ENCODE peak calls at places on chromosomes 5 and 9, in eight cellular contexts. One of them, this sample, is unnamed.

GRCh38 chr5:10886497-10886896 is 125.5 kb upstream of the DAP start:
- DNase-seq in astrocyte: no peak
- DNase-seq in H9: no peak
- DNase-seq in GM12878: no peak
- DNase-seq in A549: no peak
- DNase-seq in tibial nerve: no peak
- DNase-seq in brain microvascular endothelial cell: no peak
- DNase-seq in PC-3: no peak
- DNase-seq in this sample: no peak

GRCh38 chr9:123326030-123326586 is 29.9 kb upstream of the CRB2 start:
- DNase-seq in astrocyte: no peak
- DNase-seq in H9: no peak
- DNase-seq in GM12878: no peak
- DNase-seq in A549: no peak
- DNase-seq in tibial nerve: no peak
- DNase-seq in brain microvascular endothelial cell: no peak
- DNase-seq in PC-3: no peak
- DNase-seq in this sample: no peak

GRCh38 chr9:77384406-77384805 is 207.1 kb downstream of the VPS13A start:
- DNase-seq in astrocyte: peak
- DNase-seq in H9: no peak
- DNase-seq in GM12878: no peak
- DNase-seq in A549: no peak
- DNase-seq in tibial nerve: no peak
- DNase-seq in brain microvascular endothelial cell: no peak
- DNase-seq in PC-3: peak
- DNase-seq in this sample: no peak

GRCh38 chr5:171842006-171842776 is 56.6 kb downstream of the SMIM23 start:
- DNase-seq in astrocyte: no peak
- DNase-seq in H9: no peak
- DNase-seq in GM12878: no peak
- DNase-seq in A549: no peak
- DNase-seq in tibial nerve: no peak
- DNase-seq in brain microvascular endothelial cell: no peak
- DNase-seq in PC-3: no peak
- DNase-seq in this sample: no peak

GRCh38 chr5:178186417-178186816 is 754 bp downstream of the GMCL2 start:
- DNase-seq in astrocyte: peak
- DNase-seq in H9: no peak
- DNase-seq in GM12878: no peak
- DNase-seq in A549: no peak
- DNase-seq in tibial nerve: no peak
- DNase-seq in brain microvascular endothelial cell: no peak
- DNase-seq in PC-3: peak
- DNase-seq in this sample: no peak

GRCh38 chr9:111897831-111898144 is 1.2 kb downstream of the UGCG start:
- DNase-seq in astrocyte: no peak
- DNase-seq in H9: no peak
- DNase-seq in GM12878: peak
- DNase-seq in A549: no peak
- DNase-seq in tibial nerve: no peak
- DNase-seq in brain microvascular endothelial cell: no peak
- DNase-seq in PC-3: peak
- DNase-seq in this sample: no peak

GRCh38 chr5:154447074-154447725 is 1.4 kb downstream of the SAP30L start:
- DNase-seq in astrocyte: no peak
- DNase-seq in H9: no peak
- DNase-seq in GM12878: no peak
- DNase-seq in A549: peak
- DNase-seq in tibial nerve: no peak
- DNase-seq in brain microvascular endothelial cell: no peak
- DNase-seq in PC-3: no peak
- DNase-seq in this sample: no peak

GRCh38 chr5:41843456-41844112 is 26.6 kb downstream of the OXCT1 start:
- DNase-seq in astrocyte: peak
- DNase-seq in H9: no peak
- DNase-seq in GM12878: no peak
- DNase-seq in A549: peak
- DNase-seq in tibial nerve: no peak
- DNase-seq in brain microvascular endothelial cell: peak
- DNase-seq in PC-3: peak
- DNase-seq in this sample: no peak

GRCh38 chr5:36870399-36871040 is 6.0 kb upstream of the NIPBL start:
- DNase-seq in astrocyte: peak
- DNase-seq in H9: no peak
- DNase-seq in GM12878: no peak
- DNase-seq in A549: peak
- DNase-seq in tibial nerve: no peak
- DNase-seq in brain microvascular endothelial cell: no peak
- DNase-seq in PC-3: peak
- DNase-seq in this sample: no peak

GRCh38 chr5:37501152-37501551 is 122.0 kb downstream of the WDR70 start:
- DNase-seq in astrocyte: peak
- DNase-seq in H9: no peak
- DNase-seq in GM12878: no peak
- DNase-seq in A549: no peak
- DNase-seq in tibial nerve: no peak
- DNase-seq in brain microvascular endothelial cell: no peak
- DNase-seq in PC-3: peak
- DNase-seq in this sample: no peak

GRCh38 chr5:174323878-174324281 is 278.4 kb downstream of the NSG2 start:
- DNase-seq in astrocyte: peak
- DNase-seq in H9: peak
- DNase-seq in GM12878: no peak
- DNase-seq in A549: peak
- DNase-seq in tibial nerve: no peak
- DNase-seq in brain microvascular endothelial cell: peak
- DNase-seq in PC-3: peak
- DNase-seq in this sample: no peak

GRCh38 chr9:133199648-133200321 is 9.3 kb downstream of the OBP2B start:
- DNase-seq in astrocyte: no peak
- DNase-seq in H9: peak
- DNase-seq in GM12878: no peak
- DNase-seq in A549: no peak
- DNase-seq in tibial nerve: no peak
- DNase-seq in brain microvascular endothelial cell: no peak
- DNase-seq in PC-3: no peak
- DNase-seq in this sample: peak

GRCh38 chr5:76944638-76945037 is 8.2 kb upstream of the CRHBP start:
- DNase-seq in astrocyte: peak
- DNase-seq in H9: no peak
- DNase-seq in GM12878: no peak
- DNase-seq in A549: no peak
- DNase-seq in tibial nerve: no peak
- DNase-seq in brain microvascular endothelial cell: no peak
- DNase-seq in PC-3: no peak
- DNase-seq in this sample: no peak

GRCh38 chr5:142296914-142297417 is 27.9 kb downstream of the SPRY4 start:
- DNase-seq in astrocyte: peak
- DNase-seq in H9: no peak
- DNase-seq in GM12878: no peak
- DNase-seq in A549: no peak
- DNase-seq in tibial nerve: no peak
- DNase-seq in brain microvascular endothelial cell: peak
- DNase-seq in PC-3: peak
- DNase-seq in this sample: peak

GRCh38 chr5:73892806-73893205 is 266.8 kb downstream of the ARHGEF28 start:
- DNase-seq in astrocyte: peak
- DNase-seq in H9: no peak
- DNase-seq in GM12878: no peak
- DNase-seq in A549: no peak
- DNase-seq in tibial nerve: no peak
- DNase-seq in brain microvascular endothelial cell: peak
- DNase-seq in PC-3: peak
- DNase-seq in this sample: no peak

GRCh38 chr9:94772654-94773303 is 46.3 kb downstream of the AOPEP start:
- DNase-seq in astrocyte: peak
- DNase-seq in H9: no peak
- DNase-seq in GM12878: no peak
- DNase-seq in A549: no peak
- DNase-seq in tibial nerve: no peak
- DNase-seq in brain microvascular endothelial cell: peak
- DNase-seq in PC-3: no peak
- DNase-seq in this sample: no peak

GRCh38 chr5:171175746-171176145 is 133.3 kb upstream of the TLX3 start:
- DNase-seq in astrocyte: peak
- DNase-seq in H9: no peak
- DNase-seq in GM12878: no peak
- DNase-seq in A549: no peak
- DNase-seq in tibial nerve: no peak
- DNase-seq in brain microvascular endothelial cell: no peak
- DNase-seq in PC-3: no peak
- DNase-seq in this sample: no peak

GRCh38 chr5:94911285-94911684 is 292.8 kb downstream of the SLF1 start:
- DNase-seq in astrocyte: no peak
- DNase-seq in H9: no peak
- DNase-seq in GM12878: no peak
- DNase-seq in A549: no peak
- DNase-seq in tibial nerve: no peak
- DNase-seq in brain microvascular endothelial cell: no peak
- DNase-seq in PC-3: no peak
- DNase-seq in this sample: no peak

GRCh38 chr9:75053869-75054268 is 25.8 kb upstream of the CARNMT1 start:
- DNase-seq in astrocyte: no peak
- DNase-seq in H9: no peak
- DNase-seq in GM12878: peak
- DNase-seq in A549: no peak
- DNase-seq in tibial nerve: no peak
- DNase-seq in brain microvascular endothelial cell: no peak
- DNase-seq in PC-3: no peak
- DNase-seq in this sample: no peak

GRCh38 chr5:150350524-150351344 is 6.8 kb upstream of the TCOF1 start:
- DNase-seq in astrocyte: peak
- DNase-seq in H9: peak
- DNase-seq in GM12878: peak
- DNase-seq in A549: peak
- DNase-seq in tibial nerve: peak
- DNase-seq in brain microvascular endothelial cell: peak
- DNase-seq in PC-3: peak
- DNase-seq in this sample: peak

DNA sequence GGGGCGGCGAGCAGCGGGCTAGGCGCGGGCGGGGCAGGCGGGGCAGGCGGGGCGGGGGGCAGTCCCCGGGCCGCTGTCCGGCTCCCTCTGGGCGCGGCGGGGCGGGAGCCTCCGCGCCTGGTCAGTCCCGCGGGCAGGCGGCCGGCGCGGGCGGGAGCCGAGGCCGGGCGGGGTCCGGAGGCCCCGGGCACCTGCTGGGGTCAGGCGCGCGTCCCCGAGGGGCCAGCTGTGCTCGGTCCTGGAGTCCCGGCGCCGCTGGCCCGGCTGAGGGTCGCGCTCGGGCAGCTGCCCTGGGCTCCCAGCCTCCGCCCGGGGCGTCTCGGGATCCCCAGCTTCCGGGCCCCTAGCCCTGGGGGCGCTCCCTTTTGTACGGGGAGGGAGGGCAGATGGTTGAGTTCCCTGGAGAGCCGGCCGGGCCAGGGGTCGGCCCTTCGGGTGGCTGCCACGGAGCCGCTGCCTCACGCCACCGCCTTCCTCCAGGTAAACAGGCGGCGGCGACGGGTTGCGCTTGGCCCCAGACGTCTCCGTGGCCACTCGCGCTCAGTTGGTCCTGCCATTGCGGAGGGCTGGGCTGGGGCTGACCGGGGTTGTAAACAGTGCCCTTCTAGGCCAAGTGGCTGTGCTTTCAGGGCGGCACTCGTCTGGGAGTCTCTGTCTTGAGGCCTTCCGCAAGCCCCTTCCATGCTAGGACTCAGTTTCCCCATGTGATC is 473 bp downstream of the ZBTB34 start:
- DNase-seq in astrocyte: no peak
- DNase-seq in H9: no peak
- DNase-seq in GM12878: no peak
- DNase-seq in A549: no peak
- DNase-seq in tibial nerve: no peak
- DNase-seq in brain microvascular endothelial cell: no peak
- DNase-seq in PC-3: peak
- DNase-seq in this sample: no peak
- TF ChIP-seq CTCF in astrocyte: no peak
- TF ChIP-seq CTCF in H9: no peak
- TF ChIP-seq CTCF in GM12878: no peak
- TF ChIP-seq CTCF in A549: no peak
- TF ChIP-seq CTCF in tibial nerve: no peak
- TF ChIP-seq CTCF in brain microvascular endothelial cell: no peak
- TF ChIP-seq CTCF in PC-3: no peak
- TF ChIP-seq CTCF in this sample: no peak

DNA sequence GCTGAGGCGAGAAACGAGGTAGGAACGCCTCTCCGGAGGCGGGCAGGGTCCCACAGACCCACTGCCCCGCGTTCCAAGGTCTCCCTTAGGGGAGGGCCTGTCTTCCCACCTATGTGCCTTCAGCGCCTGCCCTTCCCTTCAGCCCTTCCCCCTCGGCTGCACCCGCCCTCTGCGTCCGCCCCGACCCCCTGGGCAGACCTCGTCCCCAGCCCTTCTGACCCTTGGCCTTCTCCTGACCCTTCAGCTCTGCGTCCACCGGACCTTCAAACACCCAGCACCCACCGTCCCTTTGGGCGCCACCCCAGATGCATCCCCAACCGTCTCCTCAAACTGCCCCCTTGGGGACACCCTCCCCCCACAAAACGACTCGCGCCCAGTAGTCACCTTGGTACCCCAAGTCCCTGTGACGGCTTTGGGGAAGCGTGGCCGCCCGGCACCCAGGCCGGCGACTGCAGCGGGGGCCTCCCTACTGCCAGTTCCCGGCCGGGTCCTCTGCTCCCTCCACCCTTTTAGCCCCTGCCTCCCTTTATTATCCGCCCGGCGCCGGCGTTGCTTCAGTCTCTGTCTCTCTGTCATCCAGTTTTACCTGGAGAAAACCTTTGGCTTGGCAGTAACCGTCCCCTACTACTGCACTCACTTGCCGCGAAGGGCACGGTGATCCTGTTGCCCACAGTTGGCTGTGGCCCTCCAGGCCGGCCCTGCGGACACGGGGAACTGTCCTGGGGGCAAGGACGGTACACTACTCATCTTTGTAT is 421 bp downstream of the RUSC2 start:
- DNase-seq in astrocyte: no peak
- DNase-seq in H9: peak
- DNase-seq in GM12878: no peak
- DNase-seq in A549: peak
- DNase-seq in tibial nerve: no peak
- DNase-seq in brain microvascular endothelial cell: no peak
- DNase-seq in PC-3: no peak
- DNase-seq in this sample: peak
- H3K27ac ChIP-seq in astrocyte: peak
- H3K27ac ChIP-seq in H9: no peak
- H3K27ac ChIP-seq in GM12878: no peak
- H3K27ac ChIP-seq in A549: peak
- H3K27ac ChIP-seq in tibial nerve: peak
- H3K27ac ChIP-seq in brain microvascular endothelial cell: peak
- H3K27ac ChIP-seq in PC-3: peak
- H3K27ac ChIP-seq in this sample: peak

GRCh38 chr5:129921204-129921603 is 16.9 kb downstream of the CHSY3 start:
- DNase-seq in astrocyte: no peak
- DNase-seq in H9: no peak
- DNase-seq in GM12878: no peak
- DNase-seq in A549: no peak
- DNase-seq in tibial nerve: no peak
- DNase-seq in brain microvascular endothelial cell: no peak
- DNase-seq in PC-3: no peak
- DNase-seq in this sample: no peak
- TF ChIP-seq CTCF in astrocyte: no peak
- TF ChIP-seq CTCF in H9: no peak
- TF ChIP-seq CTCF in GM12878: no peak
- TF ChIP-seq CTCF in A549: no peak
- TF ChIP-seq CTCF in tibial nerve: no peak
- TF ChIP-seq CTCF in brain microvascular endothelial cell: no peak
- TF ChIP-seq CTCF in PC-3: no peak
- TF ChIP-seq CTCF in this sample: no peak

GRCh38 chr5:176879663-176880392 is 19.3 kb downstream of the HK3 start:
- DNase-seq in astrocyte: no peak
- DNase-seq in H9: no peak
- DNase-seq in GM12878: no peak
- DNase-seq in A549: no peak
- DNase-seq in tibial nerve: no peak
- DNase-seq in brain microvascular endothelial cell: no peak
- DNase-seq in PC-3: no peak
- DNase-seq in this sample: no peak
- H3K27ac ChIP-seq in astrocyte: no peak
- H3K27ac ChIP-seq in H9: no peak
- H3K27ac ChIP-seq in GM12878: no peak
- H3K27ac ChIP-seq in A549: no peak
- H3K27ac ChIP-seq in tibial nerve: no peak
- H3K27ac ChIP-seq in brain microvascular endothelial cell: no peak
- H3K27ac ChIP-seq in PC-3: no peak
- H3K27ac ChIP-seq in this sample: no peak

This sample was measured in left ventricle myocardium inferior.